ENCODE peak calls at places on chromosomes 13 and 19, in four cellular contexts. One of them, this sample, is unnamed.

GRCh38 chr13:40664100-40665060 is 2.1 kb downstream of the FOXO1 start:
- DNase-seq in HFFc6: no peak
- DNase-seq in suprapubic skin: peak; percentile 82
- DNase-seq in heart right ventricle: peak; percentile 83
- DNase-seq in this sample: peak; percentile 78

GRCh38 chr19:9065457-9066014 is 21.3 kb upstream of the OR1M1 start:
- DNase-seq in HFFc6: no peak
- DNase-seq in suprapubic skin: no peak
- DNase-seq in heart right ventricle: no peak
- DNase-seq in this sample: no peak

GRCh38 chr13:101941095-101941777 is 460.6 kb downstream of the FGF14 start:
- DNase-seq in HFFc6: peak; percentile 13
- DNase-seq in suprapubic skin: no peak
- DNase-seq in heart right ventricle: no peak
- DNase-seq in this sample: no peak

GRCh38 chr19:23823952-23824389 is 65.3 kb upstream of the ZNF681 start:
- DNase-seq in HFFc6: no peak
- DNase-seq in suprapubic skin: no peak
- DNase-seq in heart right ventricle: no peak
- DNase-seq in this sample: no peak

GRCh38 chr19:20664917-20665781 is 3.8 kb upstream of the ZNF626 start:
- DNase-seq in HFFc6: no peak
- DNase-seq in suprapubic skin: no peak
- DNase-seq in heart right ventricle: peak; percentile 27
- DNase-seq in this sample: no peak

GRCh38 chr13:74142257-74142656 is 8.1 kb upstream of the KLF12 start:
- DNase-seq in HFFc6: no peak
- DNase-seq in suprapubic skin: no peak
- DNase-seq in heart right ventricle: no peak
- DNase-seq in this sample: no peak

GRCh38 chr13:113537205-113537604 is 46.7 kb upstream of the DCUN1D2 start:
- DNase-seq in HFFc6: no peak
- DNase-seq in suprapubic skin: no peak
- DNase-seq in heart right ventricle: no peak
- DNase-seq in this sample: no peak

GRCh38 chr13:75196112-75196855 is 285.7 kb downstream of the TBC1D4 start:
- DNase-seq in HFFc6: no peak
- DNase-seq in suprapubic skin: no peak
- DNase-seq in heart right ventricle: no peak
- DNase-seq in this sample: no peak

GRCh38 chr13:66353664-66354063 is 876.5 kb downstream of the PCDH9 start:
- DNase-seq in HFFc6: no peak
- DNase-seq in suprapubic skin: no peak
- DNase-seq in heart right ventricle: no peak
- DNase-seq in this sample: no peak

GRCh38 chr19:1102407-1103106 is 1.2 kb upstream of the GPX4 start:
- DNase-seq in HFFc6: peak; percentile 98
- DNase-seq in suprapubic skin: no peak
- DNase-seq in heart right ventricle: no peak
- DNase-seq in this sample: peak; percentile 79

GRCh38 chr13:113901642-113902041 is 37.8 kb upstream of the GAS6 start:
- DNase-seq in HFFc6: no peak
- DNase-seq in suprapubic skin: no peak
- DNase-seq in heart right ventricle: no peak
- DNase-seq in this sample: peak; percentile 9

GRCh38 chr13:113491418-113491883 is 940 bp upstream of the DCUN1D2 start:
- DNase-seq in HFFc6: peak; percentile 10
- DNase-seq in suprapubic skin: no peak
- DNase-seq in heart right ventricle: peak; percentile 40
- DNase-seq in this sample: no peak

GRCh38 chr13:48686810-48687209 is 33.1 kb downstream of the CYSLTR2 start:
- DNase-seq in HFFc6: no peak
- DNase-seq in suprapubic skin: no peak
- DNase-seq in heart right ventricle: no peak
- DNase-seq in this sample: no peak

GRCh38 chr13:98246538-98247172 is 69.6 kb upstream of the RNF113B start:
- DNase-seq in HFFc6: no peak
- DNase-seq in suprapubic skin: no peak
- DNase-seq in heart right ventricle: no peak
- DNase-seq in this sample: no peak

DNA sequence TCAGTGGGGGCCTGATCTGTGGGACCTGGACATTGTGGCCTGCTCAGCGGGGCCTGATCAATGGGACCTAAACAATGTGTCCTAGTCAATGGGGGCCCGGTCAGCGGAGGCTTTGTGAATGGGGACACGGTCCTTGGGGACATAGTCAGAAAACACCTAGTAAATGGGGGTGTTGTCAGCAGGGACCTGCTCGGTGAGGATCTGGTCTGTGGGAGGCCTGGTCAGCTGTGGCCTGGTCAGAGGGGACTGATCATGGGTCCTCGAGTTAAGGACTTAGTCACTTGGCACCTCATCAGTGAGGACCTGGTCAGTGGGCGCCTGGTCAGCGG is 44.5 kb upstream of the TPM4 start:
- DNase-seq in HFFc6: no peak
- DNase-seq in suprapubic skin: no peak
- DNase-seq in heart right ventricle: no peak
- DNase-seq in this sample: no peak
- TF ChIP-seq CTCF in HFFc6: no peak
- TF ChIP-seq CTCF in suprapubic skin: no peak
- TF ChIP-seq CTCF in heart right ventricle: no peak
- TF ChIP-seq CTCF in this sample: no peak

GRCh38 chr13:53382008-53382407 is 353.4 kb downstream of the OLFM4 start:
- DNase-seq in HFFc6: no peak
- DNase-seq in suprapubic skin: no peak
- DNase-seq in heart right ventricle: no peak
- DNase-seq in this sample: no peak
- TF ChIP-seq CTCF in HFFc6: no peak
- TF ChIP-seq CTCF in suprapubic skin: no peak
- TF ChIP-seq CTCF in heart right ventricle: no peak
- TF ChIP-seq CTCF in this sample: no peak

GRCh38 chr13:19888799-19889198 is 25.4 kb upstream of the ZMYM5 start:
- DNase-seq in HFFc6: peak; percentile 2
- DNase-seq in suprapubic skin: no peak
- DNase-seq in heart right ventricle: no peak
- DNase-seq in this sample: no peak
- TF ChIP-seq CTCF in HFFc6: peak; percentile 55
- TF ChIP-seq CTCF in suprapubic skin: no peak
- TF ChIP-seq CTCF in heart right ventricle: peak; percentile 41
- TF ChIP-seq CTCF in this sample: no peak

GRCh38 chr13:92074658-92075057 is 676.2 kb downstream of the GPC5 start:
- DNase-seq in HFFc6: no peak
- DNase-seq in suprapubic skin: no peak
- DNase-seq in heart right ventricle: no peak
- DNase-seq in this sample: no peak
- TF ChIP-seq CTCF in HFFc6: peak; percentile 17
- TF ChIP-seq CTCF in suprapubic skin: no peak
- TF ChIP-seq CTCF in heart right ventricle: no peak
- TF ChIP-seq CTCF in this sample: no peak

DNA sequence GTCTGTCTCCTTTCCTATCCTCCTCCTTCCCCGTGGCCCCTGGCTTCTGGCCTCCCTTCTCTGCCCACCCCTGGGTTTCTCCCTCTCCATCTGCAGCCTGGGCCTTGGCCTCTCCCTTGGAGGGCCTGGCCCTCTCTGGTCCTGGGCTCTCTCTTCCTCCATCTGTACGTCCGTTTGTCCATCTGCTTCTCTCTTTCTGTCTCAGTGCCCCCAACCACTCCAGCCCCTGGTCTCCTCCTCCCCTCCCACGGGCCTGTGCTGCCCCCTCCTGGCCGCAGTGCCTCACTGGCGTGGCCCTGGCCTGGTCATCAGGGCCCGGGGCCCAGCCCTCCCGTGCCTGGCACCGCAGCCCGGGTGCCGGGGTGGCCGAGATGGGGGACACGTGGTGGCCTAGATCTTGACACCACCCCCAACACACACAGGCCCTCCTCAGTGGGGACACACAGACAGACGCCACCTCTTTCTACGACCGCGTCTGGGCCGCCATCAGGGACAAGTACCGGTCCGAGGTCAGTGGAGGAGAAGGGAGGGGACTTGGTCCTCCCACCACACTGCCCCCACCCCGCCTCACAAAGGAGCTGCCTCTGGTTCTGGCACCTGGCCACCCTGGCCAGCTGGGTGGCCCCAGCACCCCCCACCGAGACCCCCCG is 11.3 kb downstream of the PRKCSH start:
- DNase-seq in HFFc6: no peak
- DNase-seq in suprapubic skin: no peak
- DNase-seq in heart right ventricle: peak; percentile 39
- DNase-seq in this sample: peak; percentile 61
- TF ChIP-seq CTCF in HFFc6: peak; percentile 87
- TF ChIP-seq CTCF in suprapubic skin: peak; percentile 63
- TF ChIP-seq CTCF in heart right ventricle: peak; percentile 78
- TF ChIP-seq CTCF in this sample: no peak

GRCh38 chr19:42313096-42313839 is at the start of gene TMEM145:
- DNase-seq in HFFc6: no peak
- DNase-seq in suprapubic skin: no peak
- DNase-seq in heart right ventricle: no peak
- DNase-seq in this sample: no peak

GRCh38 chr19:42312370-42312769 is 739 bp upstream of the TMEM145 start:
- DNase-seq in HFFc6: no peak
- DNase-seq in suprapubic skin: no peak
- DNase-seq in heart right ventricle: no peak
- DNase-seq in this sample: no peak

GRCh38 chr19:42309686-42310085 is 3.4 kb upstream of the TMEM145 start:
- DNase-seq in HFFc6: no peak
- DNase-seq in suprapubic skin: no peak
- DNase-seq in heart right ventricle: no peak
- DNase-seq in this sample: no peak

GRCh38 chr19:42313840-42314755 is 989 bp downstream of the TMEM145 start:
- DNase-seq in HFFc6: no peak
- DNase-seq in suprapubic skin: no peak
- DNase-seq in heart right ventricle: no peak
- DNase-seq in this sample: no peak

GRCh38 chr19:42311612-42312160 is 1.4 kb upstream of the TMEM145 start:
- DNase-seq in HFFc6: no peak
- DNase-seq in suprapubic skin: no peak
- DNase-seq in heart right ventricle: no peak
- DNase-seq in this sample: no peak
- TF ChIP-seq CTCF in HFFc6: peak; percentile 40
- TF ChIP-seq CTCF in suprapubic skin: no peak
- TF ChIP-seq CTCF in heart right ventricle: no peak
- TF ChIP-seq CTCF in this sample: no peak

DNA sequence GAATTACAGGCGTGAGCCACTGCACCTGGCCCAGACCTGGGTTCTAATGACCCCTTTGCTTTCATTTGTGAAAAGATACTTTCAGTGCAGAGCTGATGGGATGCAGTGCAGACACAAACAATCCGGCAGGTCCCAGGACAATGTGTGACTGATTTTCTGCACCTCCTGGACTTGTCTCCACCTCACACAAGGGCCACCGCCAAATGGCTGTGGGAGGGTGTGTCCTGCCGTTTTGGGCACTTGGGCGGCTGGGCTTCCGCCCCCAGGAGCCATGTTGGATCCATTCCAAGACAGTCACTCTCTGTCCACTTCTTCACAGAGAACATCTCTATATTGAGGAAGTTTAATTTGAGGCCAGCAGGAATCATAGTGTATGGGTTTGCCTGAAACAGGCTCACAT is 112.3 kb upstream of the ZNF507 start:
- DNase-seq in HFFc6: no peak
- DNase-seq in suprapubic skin: no peak
- DNase-seq in heart right ventricle: no peak
- DNase-seq in this sample: no peak
- TF ChIP-seq CTCF in HFFc6: no peak
- TF ChIP-seq CTCF in suprapubic skin: no peak
- TF ChIP-seq CTCF in heart right ventricle: no peak
- TF ChIP-seq CTCF in this sample: no peak

GRCh38 chr13:55437162-55437561 is 1703.6 kb upstream of the PRR20A start:
- DNase-seq in HFFc6: no peak
- DNase-seq in suprapubic skin: no peak
- DNase-seq in heart right ventricle: no peak
- DNase-seq in this sample: no peak

GRCh38 chr13:55440465-55441085 is 1700.1 kb upstream of the PRR20A start:
- DNase-seq in HFFc6: no peak
- DNase-seq in suprapubic skin: no peak
- DNase-seq in heart right ventricle: no peak
- DNase-seq in this sample: no peak

DNA sequence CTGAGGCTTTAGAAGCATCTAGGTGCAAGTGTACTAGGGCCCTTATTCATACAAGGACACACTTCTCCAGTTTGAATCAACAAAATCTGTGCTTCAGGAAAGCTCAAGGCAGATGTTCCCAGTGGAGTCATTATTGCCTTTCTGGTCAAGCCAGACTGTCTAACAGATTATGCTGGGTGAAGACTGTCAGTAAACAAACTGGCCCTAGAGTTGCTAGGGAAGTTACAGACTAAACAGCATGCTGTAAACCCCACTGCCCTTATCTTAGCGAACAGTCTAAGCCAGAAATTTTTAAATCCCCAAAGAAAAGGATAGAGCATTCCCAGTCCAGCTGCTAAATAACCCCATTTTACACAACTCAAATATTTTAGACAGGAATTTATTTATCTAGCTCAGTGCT is 1701.3 kb upstream of the PRR20A start:
- DNase-seq in HFFc6: no peak
- DNase-seq in suprapubic skin: no peak
- DNase-seq in heart right ventricle: no peak
- DNase-seq in this sample: no peak
- TF ChIP-seq CTCF in HFFc6: no peak
- TF ChIP-seq CTCF in suprapubic skin: no peak
- TF ChIP-seq CTCF in heart right ventricle: no peak
- TF ChIP-seq CTCF in this sample: no peak

GRCh38 chr19:48279747-48280146 is 9.9 kb downstream of the ZNF114 start:
- DNase-seq in HFFc6: no peak
- DNase-seq in suprapubic skin: no peak
- DNase-seq in heart right ventricle: no peak
- DNase-seq in this sample: no peak
- TF ChIP-seq CTCF in HFFc6: no peak
- TF ChIP-seq CTCF in suprapubic skin: no peak
- TF ChIP-seq CTCF in heart right ventricle: no peak
- TF ChIP-seq CTCF in this sample: no peak